ENCODE peak calls at places on chromosomes 4 and X, in five cellular contexts. Y is OCI-LY7, L is GM18507, M is GM20000, E is amniotic stem cell. U is an unnamed sample.

GRCh38 chr4:113827285-113827684 is 65.7 kb upstream of the CAMK2D start:
- DNase-seq in Y (no peak), L (no peak), M (no peak), E (no peak), U (no peak)

GRCh38 chrX:131792789-131793462 is 230.2 kb upstream of the STK26 start:
- DNase-seq in Y (peak), L (no peak), M (no peak), E (peak), U (peak)

GRCh38 chrX:50495616-50496015 is 25.0 kb upstream of the DGKK start:
- DNase-seq in Y (no peak), L (no peak), M (no peak), E (no peak), U (no peak)

GRCh38 chr4:142645478-142646108 is 200.5 kb downstream of the INPP4B start:
- DNase-seq in Y (no peak), L (no peak), M (no peak), E (no peak), U (no peak)

GRCh38 chr4:122826596-122827257 is at the start of gene FGF2:
- DNase-seq in Y (no peak), L (peak), M (peak), E (peak), U (peak)

GRCh38 chr4:73603854-73604584 is 16.2 kb downstream of the RASSF6 start:
- DNase-seq in Y (no peak), L (no peak), M (no peak), E (no peak), U (no peak)

GRCh38 chr4:1380368-1381151 is 25.7 kb downstream of the NKX1-1 start:
- DNase-seq in Y (no peak), L (no peak), M (no peak), E (no peak), U (peak)

GRCh38 chr4:141375855-141376254 is 155.2 kb downstream of the ZNF330 start:
- DNase-seq in Y (no peak), L (no peak), M (no peak), E (peak), U (no peak)

GRCh38 chr4:126441173-126441810 is 1126.5 kb downstream of the FAT4 start:
- DNase-seq in Y (no peak), L (no peak), M (no peak), E (no peak), U (no peak)

GRCh38 chr4:10204401-10205058 is 87.9 kb upstream of the WDR1 start:
- DNase-seq in Y (no peak), L (no peak), M (no peak), E (no peak), U (no peak)

GRCh38 chr4:26288308-26288982 is 32.4 kb upstream of the RBPJ start:
- DNase-seq in Y (no peak), L (no peak), M (peak), E (no peak), U (no peak)

GRCh38 chrX:110163488-110163887 is 154.4 kb downstream of the AMMECR1 start:
- DNase-seq in Y (no peak), L (no peak), M (no peak), E (no peak), U (no peak)

GRCh38 chr4:81684357-81684756 is 212.7 kb upstream of the RASGEF1B start:
- DNase-seq in Y (no peak), L (no peak), M (no peak), E (no peak), U (peak)

GRCh38 chr4:165369522-165369921 is 9.3 kb upstream of the CPE start:
- DNase-seq in Y (no peak), L (no peak), M (no peak), E (no peak), U (no peak)

GRCh38 chr4:153114771-153115321 is 89.4 kb upstream of the TRIM2 start:
- DNase-seq in Y (no peak), L (no peak), M (no peak), E (peak), U (no peak)

GRCh38 chr4:42151568-42152506 is 618 bp downstream of the BEND4 start:
- DNase-seq in Y (peak), L (peak), M (peak), E (no peak), U (no peak)

GRCh38 chrX:106874075-106874474 is 29.1 kb downstream of the RIPPLY1 start:
- DNase-seq in Y (peak), L (no peak), M (no peak), E (peak), U (no peak)

GRCh38 chr4:113288691-113289090 is 239.2 kb downstream of the ANK2 start:
- DNase-seq in Y (no peak), L (no peak), M (no peak), E (no peak), U (no peak)

GRCh38 chrX:40096395-40097091 is 1.2 kb downstream of the BCOR start:
- DNase-seq in Y (peak), L (no peak), M (peak), E (no peak), U (peak)

GRCh38 chr4:77199276-77199675 is 42.3 kb downstream of the CCNG2 start:
- DNase-seq in Y (no peak), L (no peak), M (no peak), E (no peak), U (no peak)

GRCh38 chrX:63713510-63713909 is 71.5 kb downstream of the ARHGEF9 start:
- DNase-seq in Y (no peak), L (no peak), M (no peak), E (no peak), U (peak)

GRCh38 chr4:149790172-149790907 is 25.3 kb downstream of the IQCM start:
- DNase-seq in Y (no peak), L (no peak), M (no peak), E (no peak), U (no peak)

GRCh38 chr4:31592293-31592692 is 872.1 kb downstream of the PCDH7 start:
- DNase-seq in Y (no peak), L (no peak), M (no peak), E (no peak), U (no peak)

GRCh38 chrX:41823402-41823801 is 99.4 kb downstream of the GPR82 start:
- DNase-seq in Y (no peak), L (no peak), M (no peak), E (no peak), U (no peak)

GRCh38 chr4:106803107-106803506 is 233.0 kb downstream of the DKK2 start:
- DNase-seq in Y (no peak), L (no peak), M (no peak), E (peak), U (no peak)

GRCh38 chr4:1711055-1711905 is 839 bp downstream of the SLBP start:
- DNase-seq in Y (peak), L (no peak), M (no peak), E (peak), U (peak)